ENCODE peak calls at places on chromosomes 13 and 19, in six cellular contexts. I is PC-3, E is HepG2, L is endothelial cell of umbilical vein, V is MM.1S, S is endodermal cell. D is an unnamed sample.

GRCh38 chr19:1651061-1651547 is 1.3 kb downstream of the TCF3 start:
- DNase-seq in I (no peak), E (no peak), L (peak; percentile 42), V (peak; percentile 94), S (peak; percentile 81), D (peak; percentile 55)

GRCh38 chr19:43934055-43934984 is 762 bp downstream of the ZNF45 start:
- DNase-seq in I (peak; percentile 51), E (no peak), L (no peak), V (no peak), S (no peak), D (peak; percentile 29)

GRCh38 chr13:113816248-113816924 is 47.5 kb downstream of the GAS6 start:
- DNase-seq in I (peak; percentile 37), E (no peak), L (no peak), V (no peak), S (no peak), D (no peak)

GRCh38 chr13:99864627-99864990 is 107.0 kb downstream of the ZIC5 start:
- DNase-seq in I (no peak), E (no peak), L (no peak), V (no peak), S (peak; percentile 38), D (no peak)

GRCh38 chr13:68168448-68168847 is 938.3 kb upstream of the PCDH9 start:
- DNase-seq in I (peak; percentile 36), E (no peak), L (no peak), V (no peak), S (no peak), D (no peak)

GRCh38 chr13:92137519-92137918 is 739.1 kb downstream of the GPC5 start:
- DNase-seq in I (peak; percentile 2), E (no peak), L (no peak), V (no peak), S (no peak), D (no peak)

GRCh38 chr19:38915329-38916321 is 3.6 kb upstream of the CCER2 start:
- DNase-seq in I (no peak), E (no peak), L (no peak), V (no peak), S (no peak), D (no peak)

GRCh38 chr19:45781282-45782161 is 768 bp downstream of the DMPK start:
- DNase-seq in I (peak; percentile 71), E (no peak), L (no peak), V (no peak), S (no peak), D (peak; percentile 42)

GRCh38 chr13:74258951-74259350 is 124.7 kb upstream of the KLF12 start:
- DNase-seq in I (no peak), E (no peak), L (no peak), V (no peak), S (no peak), D (no peak)

GRCh38 chr13:48954086-48954485 is 21.6 kb upstream of the FNDC3A start:
- DNase-seq in I (peak; percentile 15), E (peak; percentile 15), L (no peak), V (no peak), S (no peak), D (peak; percentile 51)

GRCh38 chr19:49413348-49413747 is 9.9 kb downstream of the PTH2 start:
- DNase-seq in I (no peak), E (no peak), L (no peak), V (no peak), S (no peak), D (no peak)

GRCh38 chr19:56347163-56347778 is 32.6 kb upstream of the ZSCAN5A start:
- DNase-seq in I (no peak), E (no peak), L (no peak), V (no peak), S (no peak), D (no peak)

GRCh38 chr19:56341948-56342347 is 27.3 kb upstream of the ZSCAN5A start:
- DNase-seq in I (peak; percentile 10), E (no peak), L (no peak), V (no peak), S (no peak), D (no peak)
- H3K9me3 ChIP-seq in I (peaks cover 58% of the 10 kb centered on the region), E (peaks cover 34% of the 10 kb centered on the region), L (no peaks in the 10 kb centered on the region), V (no peaks in the 10 kb centered on the region), S (peaks cover 74% of the 10 kb centered on the region), D (peaks cover 11% of the 10 kb centered on the region)

GRCh38 chr19:41545547-41545946 is 30.4 kb upstream of the CEACAM21 start:
- DNase-seq in I (no peak), E (no peak), L (no peak), V (no peak), S (no peak), D (no peak)

GRCh38 chr19:41548047-41548446 is 27.9 kb upstream of the CEACAM21 start:
- DNase-seq in I (no peak), E (no peak), L (no peak), V (no peak), S (no peak), D (no peak)

GRCh38 chr19:41548954-41549688 is 26.8 kb upstream of the CEACAM21 start:
- DNase-seq in I (no peak), E (no peak), L (peak; percentile 89), V (peak; percentile 93), S (peak; percentile 57), D (no peak)

GRCh38 chr19:41547569-41547968 is 28.4 kb upstream of the CEACAM21 start:
- DNase-seq in I (no peak), E (no peak), L (no peak), V (no peak), S (no peak), D (no peak)

GRCh38 chr19:41546386-41546789 is 29.6 kb upstream of the CEACAM21 start:
- DNase-seq in I (no peak), E (no peak), L (no peak), V (peak; percentile 49), S (no peak), D (no peak)
- H3K4me3 ChIP-seq in I (no peak overlapping the region), E (no peak overlapping the region), L (no peak overlapping the region), V (peak overlapping the region; percentile 95), S (no peak overlapping the region), D (no peak overlapping the region)

GRCh38 chr19:18541258-18541991 is 1.9 kb downstream of the FKBP8 start:
- DNase-seq in I (no peak), E (no peak), L (no peak), V (no peak), S (no peak), D (no peak)
- H3K9ac ChIP-seq in I (no peak overlapping the region), E (no peak overlapping the region), L (no peak overlapping the region), V (no peak overlapping the region), S (no peak overlapping the region), D (peak overlapping the region; percentile 91)

DNA sequence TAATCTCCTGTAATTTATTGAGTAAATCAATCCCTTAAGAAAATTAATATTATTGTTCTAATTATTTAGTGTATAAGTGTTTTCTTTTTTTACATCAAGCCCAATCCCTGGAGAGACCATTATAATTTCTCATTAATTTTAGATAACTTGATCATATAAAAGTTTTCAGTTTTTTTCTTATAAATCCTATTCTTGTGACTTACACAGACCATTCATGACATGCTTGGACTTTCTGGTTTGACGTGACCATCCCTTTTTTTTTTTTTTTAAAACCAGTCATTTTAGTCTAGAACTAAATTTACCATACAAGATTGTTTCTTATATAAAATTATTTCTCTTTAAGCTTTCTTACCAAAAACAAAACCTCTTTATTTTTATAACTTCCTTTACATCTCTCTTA is 5.4 kb upstream of the MTRF1 start:
- DNase-seq in I (peak; percentile 28), E (no peak), L (peak; percentile 20), V (no peak), S (no peak), D (peak; percentile 15)
- H3K9me3 ChIP-seq in I (peaks cover 10% of the 10 kb centered on the region), E (peaks cover 26% of the 10 kb centered on the region), L (no peaks in the 10 kb centered on the region), V (no peaks in the 10 kb centered on the region), S (peaks cover 60% of the 10 kb centered on the region), D (peaks cover 11% of the 10 kb centered on the region)

GRCh38 chr13:94712812-94713555 is 639 bp upstream of the SOX21 start:
- DNase-seq in I (peak; percentile 74), E (no peak), L (peak; percentile 74), V (no peak), S (peak; percentile 81), D (peak; percentile 82)

GRCh38 chr13:94712287-94712811 is at the start of gene SOX21:
- DNase-seq in I (peak; percentile 71), E (no peak), L (peak; percentile 23), V (no peak), S (peak; percentile 78), D (no peak)

GRCh38 chr13:94711561-94712286 is 621 bp downstream of the SOX21 start:
- DNase-seq in I (peak; percentile 27), E (no peak), L (peak; percentile 45), V (no peak), S (no peak), D (peak; percentile 37)

GRCh38 chr13:94713556-94714182 is 1.3 kb upstream of the SOX21 start:
- DNase-seq in I (no peak), E (no peak), L (no peak), V (no peak), S (peak; percentile 75), D (no peak)

GRCh38 chr13:94716016-94716415 is 3.7 kb upstream of the SOX21 start:
- DNase-seq in I (peak; percentile 56), E (no peak), L (no peak), V (no peak), S (no peak), D (no peak)
- H3K4me3 ChIP-seq in I (peak overlapping the region; percentile 98), E (no peak overlapping the region), L (no peak overlapping the region), V (no peak overlapping the region), S (no peak overlapping the region), D (no peak overlapping the region)